ENCODE peak calls at places on chromosomes 5 and 9, in four cellular contexts. A is RWPE2, H is SJSA1, O is A549. M is an unnamed sample.

GRCh38 chr9:113309204-113309813 is 6.1 kb upstream of the RNF183 start:
- DNase-seq in H (no peak), A (no peak), O (peak; percentile 42), M (no peak)

GRCh38 chr5:179376701-179377420 is 31.6 kb upstream of the ADAMTS2 start:
- DNase-seq in A (peak; percentile 67), H (peak; percentile 43), O (no peak), M (no peak)

GRCh38 chr9:116565986-116566385 is 121.1 kb upstream of the TRIM32 start:
- DNase-seq in H (no peak), O (no peak), A (no peak), M (no peak)

GRCh38 chr5:141869040-141869439 is 9.2 kb downstream of the PCDH1 start:
- DNase-seq in A (no peak), O (no peak), H (no peak), M (no peak)

GRCh38 chr9:96232539-96233241 is 69.3 kb downstream of the HSD17B3 start:
- DNase-seq in H (no peak), A (no peak), O (peak; percentile 57), M (no peak)

GRCh38 chr9:71233646-71234045 is 112.2 kb upstream of the TRPM3 start:
- DNase-seq in O (no peak), A (no peak), H (no peak), M (no peak)

GRCh38 chr5:141604318-141604717 is 14.5 kb downstream of the DIAPH1 start:
- DNase-seq in A (peak; percentile 83), H (peak; percentile 83), O (peak; percentile 92), M (no peak)

GRCh38 chr9:76490249-76490990 is 31.4 kb downstream of the GCNT1 start:
- DNase-seq in O (no peak), H (no peak), A (no peak), M (no peak)

GRCh38 chr5:138140268-138140667 is 1.0 kb upstream of the NME5 start:
- DNase-seq in H (no peak), A (no peak), O (no peak), M (no peak)

GRCh38 chr5:138141734-138142133 is 2.5 kb upstream of the NME5 start:
- DNase-seq in O (no peak), A (no peak), H (no peak), M (no peak)

GRCh38 chr5:138139776-138140080 is 500 bp upstream of the NME5 start:
- DNase-seq in O (no peak), A (no peak), H (no peak), M (no peak)

GRCh38 chr5:138138949-138139775 is at the start of gene NME5:
- DNase-seq in A (no peak), O (no peak), H (no peak), M (peak; percentile 73)
- H3K4me3 ChIP-seq in A (no peak within 1 kb of the TSS), O (no peak within 1 kb of the TSS), H (no peak within 1 kb of the TSS), M (peak within 1 kb of the TSS; percentile 48)

GRCh38 chr5:187617-188451 is 3.5 kb upstream of the LRRC14B start:
- DNase-seq in O (no peak), A (peak; percentile 51), H (no peak), M (no peak)
- H3K27ac ChIP-seq in O (peak overlapping the region; percentile 46), A (no peak overlapping the region), H (no peak overlapping the region), M (no peak overlapping the region)

GRCh38 chr9:37325778-37326177 is 96.7 kb upstream of the GRHPR start:
- DNase-seq in H (no peak), O (no peak), A (no peak), M (no peak)

GRCh38 chr9:37324261-37324683 is 98.2 kb upstream of the GRHPR start:
- DNase-seq in O (no peak), H (no peak), A (no peak), M (no peak)

GRCh38 chr9:37327553-37327952 is 94.9 kb upstream of the GRHPR start:
- DNase-seq in A (no peak), H (no peak), O (no peak), M (no peak)

GRCh38 chr9:37328561-37329227 is 93.8 kb upstream of the GRHPR start:
- DNase-seq in O (no peak), H (no peak), A (no peak), M (no peak)

DNA sequence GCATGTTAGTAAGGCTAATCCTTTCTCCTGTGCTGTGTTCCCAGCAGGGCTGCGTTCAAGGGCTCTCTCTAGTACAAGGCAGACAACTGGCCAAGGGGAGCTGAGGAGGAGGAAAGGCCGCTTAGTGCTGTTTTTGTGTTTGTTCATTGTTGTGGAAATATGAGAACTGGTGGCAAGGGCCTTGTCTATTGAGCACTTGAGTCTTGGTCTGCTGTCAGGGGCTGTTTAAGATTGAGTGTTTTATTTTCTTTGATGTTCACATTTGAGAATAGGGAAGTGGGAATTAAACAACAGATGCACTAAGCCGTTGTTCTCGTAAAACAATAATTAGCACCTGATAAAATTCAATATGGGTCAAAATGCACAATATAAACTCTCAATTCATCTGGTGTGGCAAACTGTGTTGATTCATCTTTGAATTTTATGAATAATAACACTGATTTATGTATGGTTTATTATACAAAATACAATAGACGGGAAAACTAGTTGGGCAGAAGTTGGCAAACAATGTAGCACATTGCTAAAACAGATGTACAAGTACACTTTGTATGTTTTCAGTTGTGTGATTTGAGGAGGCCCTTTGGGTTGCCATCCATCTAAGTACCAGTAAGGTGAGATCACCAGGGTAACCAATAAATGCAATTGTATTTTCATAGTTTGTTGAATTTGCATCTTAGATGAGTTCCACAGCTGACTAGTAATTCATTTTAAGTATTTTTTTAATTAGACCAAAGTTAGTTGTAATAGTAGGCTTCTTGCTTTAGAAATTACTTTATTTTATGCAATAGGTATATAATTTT is 97.6 kb upstream of the GRHPR start:
- DNase-seq in A (no peak), H (no peak), O (no peak), M (no peak)
- H3K4me1 ChIP-seq in A (no peaks in the 10 kb centered on the region), H (no peaks in the 10 kb centered on the region), O (peaks cover 17% of the 10 kb centered on the region), M (peaks cover 33% of the 10 kb centered on the region)

DNA sequence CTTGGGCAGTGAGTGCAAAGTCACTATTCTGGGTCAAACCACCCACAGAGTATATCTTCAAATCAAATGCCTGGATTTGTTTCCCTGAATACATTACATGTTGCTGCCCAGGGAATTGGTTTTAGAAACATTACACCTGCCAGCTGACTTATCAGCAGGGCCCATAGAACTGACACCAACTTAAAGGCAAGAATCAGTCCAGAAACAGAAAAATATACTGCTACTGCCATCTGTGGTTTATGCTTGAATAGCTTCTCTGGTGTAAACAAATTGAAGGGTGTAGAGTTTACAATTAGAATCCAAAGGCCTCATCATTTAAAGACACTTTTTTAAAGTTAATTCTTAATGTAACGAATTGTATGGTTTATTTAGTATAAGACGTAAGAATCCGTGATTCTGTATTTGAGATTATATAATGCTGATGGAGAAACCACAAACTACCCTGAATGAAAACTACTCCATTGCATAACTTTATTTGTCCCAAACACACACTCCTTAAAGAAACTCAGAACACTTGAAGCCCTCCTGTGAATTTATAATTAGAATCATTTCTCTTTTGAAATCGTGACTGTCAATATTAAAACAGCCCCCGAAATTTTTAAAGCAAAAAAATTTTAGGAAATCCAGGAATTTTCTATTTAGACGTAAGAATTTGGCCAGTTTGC is 6.2 kb downstream of the NR6A1 start:
- DNase-seq in H (no peak), O (peak; percentile 53), A (no peak), M (no peak)
- H3K4me3 ChIP-seq in H (no peak overlapping the region), O (no peak overlapping the region), A (no peak overlapping the region), M (no peak overlapping the region)

GRCh38 chr5:125496393-125496792 is 750.0 kb upstream of the ZNF608 start:
- DNase-seq in A (no peak), H (no peak), O (no peak), M (no peak)
- H3K27ac ChIP-seq in A (no peak overlapping the region), H (no peak overlapping the region), O (no peak overlapping the region), M (no peak overlapping the region)

GRCh38 chr5:72722792-72723402 is 93.6 kb upstream of the TNPO1 start:
- DNase-seq in O (no peak), H (no peak), A (no peak), M (no peak)
- H3K4me1 ChIP-seq in O (peaks cover 16% of the 10 kb centered on the region), H (no peaks in the 10 kb centered on the region), A (no peaks in the 10 kb centered on the region), M (no peaks in the 10 kb centered on the region)

GRCh38 chr5:93359958-93360305 is 221.1 kb downstream of the NR2F1-AS1 start:
- DNase-seq in A (no peak), H (no peak), O (no peak), M (no peak)
- H3K4me3 ChIP-seq in A (no peak overlapping the region), H (no peak overlapping the region), O (no peak overlapping the region), M (no peak overlapping the region)

DNA sequence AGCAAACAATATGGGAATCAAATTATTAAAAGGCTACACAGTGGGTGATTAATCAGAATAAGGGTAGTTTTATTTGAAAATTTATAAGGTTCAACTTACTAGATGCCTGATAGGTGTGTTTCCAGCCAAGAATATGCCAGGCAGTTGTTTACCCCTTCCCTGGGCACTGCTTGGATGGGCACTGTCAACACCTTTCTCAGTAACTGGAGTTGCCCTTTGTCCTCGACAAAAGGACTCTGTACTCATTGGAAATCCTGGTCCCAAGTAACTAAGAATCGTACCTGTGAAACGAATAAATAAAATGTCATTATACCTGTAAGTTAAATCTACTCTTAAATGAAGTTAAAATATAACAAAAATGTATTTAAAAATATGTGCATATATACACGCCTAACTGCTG is 15.0 kb downstream of the ANKRD34B start:
- DNase-seq in A (no peak), H (no peak), O (no peak), M (no peak)
- H3K27ac ChIP-seq in A (no peak overlapping the region), H (no peak overlapping the region), O (no peak overlapping the region), M (no peak overlapping the region)

GRCh38 chr9:133130721-133131244 is 9.7 kb upstream of the RALGDS start:
- DNase-seq in O (no peak), A (no peak), H (no peak), M (no peak)
- H3K4me1 ChIP-seq in O (peaks cover 51% of the 10 kb centered on the region), A (peaks cover 30% of the 10 kb centered on the region), H (peaks cover 39% of the 10 kb centered on the region), M (peaks cover 47% of the 10 kb centered on the region)